ENCODE peak calls at places on chromosomes 2 and 18, in four cellular contexts. Q is H1, B is K562, H is GM12878. M is an unnamed sample.

GRCh38 chr2:150885774-150886386 is 375.8 kb downstream of the RBM43 start:
- DNase-seq in Q (no peak), B (no peak), H (no peak), M (no peak)

GRCh38 chr2:101753207-101753616 is 55.7 kb downstream of the MAP4K4 start:
- DNase-seq in Q (no peak), B (no peak), H (no peak), M (no peak)

GRCh38 chr2:82282111-82282882 is 1977.7 kb upstream of the LRRTM1 start:
- DNase-seq in Q (peak), B (no peak), H (no peak), M (no peak)

GRCh38 chr18:78416853-78417252 is 562.8 kb upstream of the SALL3 start:
- DNase-seq in Q (no peak), B (no peak), H (no peak), M (no peak)

GRCh38 chr2:26883971-26884370 is 36.0 kb downstream of the DPYSL5 start:
- DNase-seq in Q (no peak), B (no peak), H (no peak), M (no peak)

GRCh38 chr2:101983928-101984327 is 7.8 kb upstream of the IL1R2 start:
- DNase-seq in Q (no peak), B (no peak), H (no peak), M (no peak)

GRCh38 chr2:45706028-45706427 is 54.6 kb downstream of the PRKCE start:
- DNase-seq in Q (no peak), B (no peak), H (no peak), M (no peak)

GRCh38 chr2:218081695-218082094 is 12.6 kb downstream of the RUFY4 start:
- DNase-seq in Q (no peak), B (no peak), H (no peak), M (no peak)

GRCh38 chr18:54924948-54925347 is 34.3 kb downstream of the CCDC68 start:
- DNase-seq in Q (no peak), B (no peak), H (no peak), M (no peak)

GRCh38 chr2:190942697-190943096 is 62.1 kb downstream of the GLS start:
- DNase-seq in Q (no peak), B (no peak), H (no peak), M (no peak)

GRCh38 chr2:169072163-169072925 is 3.0 kb downstream of the DHRS9 start:
- DNase-seq in Q (no peak), B (no peak), H (no peak), M (no peak)

GRCh38 chr18:41875094-41875780 is 79.8 kb upstream of the PIK3C3 start:
- DNase-seq in Q (no peak), B (no peak), H (no peak), M (no peak)

GRCh38 chr18:69161383-69162028 is 239.2 kb upstream of the DOK6 start:
- DNase-seq in Q (no peak), B (no peak), H (no peak), M (no peak)

GRCh38 chr2:163734911-163735691 is 707 bp downstream of the FIGN start:
- DNase-seq in Q (no peak), B (no peak), H (no peak), M (no peak)

GRCh38 chr2:161576421-161576820 is 47.8 kb upstream of the SLC4A10 start:
- DNase-seq in Q (peak), B (no peak), H (no peak), M (peak)

GRCh38 chr2:96869281-96869823 is 528 bp downstream of the SEMA4C start:
- DNase-seq in Q (no peak), B (no peak), H (no peak), M (peak)

GRCh38 chr18:21914739-21915319 is 174.2 kb downstream of the MIB1 start:
- DNase-seq in Q (no peak), B (peak), H (no peak), M (peak)

GRCh38 chr2:225027061-225027762 is 15.1 kb downstream of the DOCK10 start:
- DNase-seq in Q (no peak), B (no peak), H (no peak), M (no peak)

GRCh38 chr2:203886579-203887230 is 19.1 kb downstream of the CTLA4 start:
- DNase-seq in Q (no peak), B (no peak), H (no peak), M (no peak)

GRCh38 chr2:9207641-9208301 is 1.2 kb downstream of the ASAP2 start:
- DNase-seq in Q (no peak), B (no peak), H (no peak), M (no peak)

GRCh38 chr2:68178432-68178831 is 20.7 kb downstream of the PNO1 start:
- DNase-seq in Q (no peak), B (no peak), H (no peak), M (no peak)

GRCh38 chr18:74724186-74724585 is 126.5 kb downstream of the ZNF407 start:
- DNase-seq in Q (no peak), B (no peak), H (no peak), M (no peak)

GRCh38 chr18:45664824-45665763 is 49.8 kb downstream of the SLC14A2 start:
- DNase-seq in Q (peak), B (peak), H (no peak), M (peak)

GRCh38 chr18:79765491-79766245 is 32.1 kb upstream of the KCNG2 start:
- DNase-seq in Q (no peak), B (no peak), H (no peak), M (no peak)

GRCh38 chr2:44291281-44292248 is 16.3 kb downstream of the SLC3A1 start:
- DNase-seq in Q (no peak), B (no peak), H (no peak), M (peak)

GRCh38 chr2:37156071-37156856 is 516 bp downstream of the EIF2AK2 start:
- DNase-seq in Q (no peak), B (no peak), H (no peak), M (peak)

GRCh38 chr2:237591021-237591370 is 462 bp upstream of the RAB17 start:
- DNase-seq in Q (no peak), B (no peak), H (no peak), M (peak)

GRCh38 chr18:8711736-8712135 is 6.4 kb downstream of the MTCL1 start:
- DNase-seq in Q (no peak), B (no peak), H (no peak), M (no peak)

GRCh38 chr2:10091182-10091932 is 11.1 kb upstream of the CYS1 start:
- DNase-seq in Q (no peak), B (no peak), H (no peak), M (no peak)

DNA sequence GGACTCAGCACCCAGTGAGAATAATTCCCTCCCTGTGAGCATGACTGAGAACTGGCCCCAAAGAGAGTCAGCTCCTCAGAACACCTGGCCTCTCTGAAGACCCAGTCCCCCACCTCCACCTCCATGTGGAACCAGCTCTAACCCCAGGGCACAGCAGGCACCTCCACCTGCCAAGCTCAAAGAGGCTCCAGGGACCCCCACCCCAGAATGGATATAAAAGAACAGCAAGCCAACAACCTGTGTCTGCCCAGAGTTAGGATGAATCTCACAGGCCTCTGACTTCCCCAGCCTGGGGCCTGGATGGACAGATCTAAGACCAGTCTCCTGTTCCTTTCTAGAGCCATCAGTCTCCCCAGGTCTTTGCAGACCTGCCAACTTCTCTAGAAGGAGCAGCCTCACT is 498.5 kb downstream of the EIPR1 start:
- DNase-seq in Q (no peak), B (no peak), H (no peak), M (no peak)
- H3K4me2 ChIP-seq in Q (no peak), B (no peak), H (no peak), M (no peak)

GRCh38 chr2:156405586-156405985 is 30.6 kb upstream of the GPD2 start:
- DNase-seq in Q (no peak), B (no peak), H (no peak), M (no peak)
- TF ChIP-seq EGR1 in Q (no peak), B (no peak), H (no peak), M (no peak)

DNA sequence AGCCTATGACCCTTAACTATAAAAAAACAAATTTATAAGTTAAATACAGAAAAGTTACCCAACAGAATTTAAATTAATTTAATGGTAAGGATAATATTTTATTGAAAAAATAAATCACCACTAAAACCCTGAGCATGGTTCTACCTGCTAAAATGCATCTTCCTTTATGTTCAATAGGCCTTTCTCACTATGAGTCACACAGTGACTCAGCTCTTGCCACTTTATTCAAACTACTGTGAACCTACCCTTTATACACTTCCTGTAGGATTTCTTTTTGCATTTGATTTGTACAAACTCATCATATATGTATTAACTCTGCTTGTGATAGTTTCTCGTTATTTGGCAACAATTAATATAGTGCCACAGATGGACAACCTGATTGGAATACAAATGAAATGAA is 55.0 kb upstream of the COBLL1 start:
- DNase-seq in Q (no peak), B (no peak), H (no peak), M (peak)
- TF ChIP-seq POLR2AphosphoS5 in Q (no peak), B (no peak), H (no peak), M (no peak)

GRCh38 chr2:60884795-60885194 is 3.4 kb downstream of the REL start:
- DNase-seq in Q (no peak), B (no peak), H (no peak), M (no peak)
- H3K4me2 ChIP-seq in Q (no peak), B (peak), H (peak), M (no peak)

DNA sequence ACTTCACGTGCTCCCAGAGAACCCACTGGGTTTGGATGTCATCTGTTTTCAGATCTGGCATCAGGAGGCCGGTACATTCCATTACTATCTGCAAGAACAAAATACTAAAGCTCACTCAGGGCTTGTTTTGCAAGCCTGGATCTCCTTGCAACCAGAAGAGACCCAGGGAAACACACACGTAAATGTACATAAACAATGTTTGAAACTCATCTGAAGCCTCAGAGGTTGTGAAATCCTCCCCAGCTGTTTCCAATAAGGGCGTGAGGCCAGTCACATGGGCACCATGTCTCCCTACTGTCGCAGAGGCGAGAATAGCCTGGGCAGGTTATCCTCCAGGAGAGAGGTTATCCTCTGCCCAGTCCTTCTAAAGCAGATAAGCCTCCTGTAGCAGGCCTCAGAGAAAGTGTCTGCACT is 186.9 kb downstream of the GFPT1 start:
- DNase-seq in Q (no peak), B (no peak), H (no peak), M (no peak)
- TF ChIP-seq EGR1 in Q (no peak), B (no peak), H (no peak), M (no peak)

GRCh38 chr2:47867205-47867604 is 39.1 kb downstream of the FBXO11 start:
- DNase-seq in Q (no peak), B (no peak), H (no peak), M (peak)
- TF ChIP-seq POLR2AphosphoS5 in Q (no peak), B (no peak), H (no peak), M (no peak)

DNA sequence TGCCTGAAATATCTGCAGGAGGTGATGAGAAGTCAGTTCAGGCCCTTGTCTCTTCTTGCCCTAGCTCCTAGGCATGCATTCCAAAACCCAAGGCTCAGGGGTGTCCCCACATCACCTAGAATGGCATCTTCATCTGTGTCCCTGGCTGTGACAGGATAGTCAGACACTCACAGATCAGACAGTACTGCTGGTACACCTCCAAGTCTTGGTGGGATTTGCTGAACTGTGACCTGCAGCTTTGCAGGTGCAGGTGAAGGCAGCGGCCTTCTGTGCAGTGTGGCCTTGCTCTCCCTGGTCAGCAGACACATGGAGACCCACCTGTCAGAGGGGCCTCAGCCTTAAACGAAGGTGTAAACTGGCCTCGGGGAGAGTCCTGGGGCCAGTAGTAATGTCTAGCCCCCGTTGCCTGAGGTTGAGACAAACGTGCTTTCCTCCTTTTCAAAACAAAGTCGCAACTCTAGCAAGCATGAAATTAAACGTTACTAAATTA is 42.7 kb downstream of the MBP start:
- DNase-seq in Q (no peak), B (no peak), H (no peak), M (no peak)
- H3K4me2 ChIP-seq in Q (no peak), B (no peak), H (no peak), M (peak)

GRCh38 chr2:220079595-220079994 is 452.2 kb downstream of the SLC4A3 start:
- DNase-seq in Q (no peak), B (no peak), H (no peak), M (no peak)

GRCh38 chr2:220076734-220077133 is 449.3 kb downstream of the SLC4A3 start:
- DNase-seq in Q (no peak), B (no peak), H (no peak), M (no peak)

GRCh38 chr2:220075835-220076234 is 448.4 kb downstream of the SLC4A3 start:
- DNase-seq in Q (no peak), B (no peak), H (no peak), M (no peak)

GRCh38 chr2:220078439-220078838 is 451.0 kb downstream of the SLC4A3 start:
- DNase-seq in Q (no peak), B (no peak), H (no peak), M (no peak)

GRCh38 chr2:220077488-220077887 is 450.1 kb downstream of the SLC4A3 start:
- DNase-seq in Q (no peak), B (no peak), H (no peak), M (no peak)
- TF ChIP-seq EGR1 in Q (no peak), B (no peak), H (no peak), M (no peak)

DNA sequence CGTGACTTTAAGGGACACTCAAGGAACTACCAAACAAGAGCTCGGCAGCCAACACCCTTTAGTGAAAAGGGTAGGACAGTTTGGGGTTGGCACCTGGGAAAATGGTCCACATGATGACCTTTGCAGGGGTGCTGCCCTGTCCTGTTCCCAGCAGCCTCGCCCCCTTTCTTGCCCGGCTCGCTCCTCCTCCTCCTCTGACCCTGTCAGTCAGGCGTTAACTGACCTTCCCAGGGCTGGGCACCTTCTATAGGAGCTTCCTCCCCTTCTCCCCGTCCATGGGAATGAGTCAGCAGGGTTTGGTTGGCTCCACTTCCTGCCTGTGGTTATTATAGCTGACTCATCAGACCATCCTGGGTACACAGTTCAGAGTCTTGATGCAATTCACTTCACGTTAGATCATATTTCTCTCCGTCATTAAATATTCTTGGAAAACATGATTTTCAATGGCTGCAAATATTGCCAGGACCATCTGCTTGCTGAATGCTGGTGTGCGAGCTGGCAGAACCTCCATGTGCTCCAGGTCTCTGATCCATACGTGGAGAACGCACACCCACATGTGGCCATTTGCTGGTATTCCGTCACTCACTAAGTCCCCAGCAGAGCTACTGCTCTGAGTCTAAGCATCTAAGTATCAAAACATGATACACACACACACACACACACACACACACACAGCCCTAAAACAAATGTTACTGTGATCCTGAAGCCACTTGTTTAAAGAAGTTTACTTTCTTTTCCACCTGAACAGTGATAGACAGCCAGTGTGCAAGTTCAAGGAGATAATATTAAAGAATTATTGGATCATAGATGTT is 185.0 kb downstream of the ANAPC1 start:
- DNase-seq in Q (no peak), B (peak), H (no peak), M (peak)
- TF ChIP-seq POLR2AphosphoS5 in Q (no peak), B (peak), H (no peak), M (peak)

DNA sequence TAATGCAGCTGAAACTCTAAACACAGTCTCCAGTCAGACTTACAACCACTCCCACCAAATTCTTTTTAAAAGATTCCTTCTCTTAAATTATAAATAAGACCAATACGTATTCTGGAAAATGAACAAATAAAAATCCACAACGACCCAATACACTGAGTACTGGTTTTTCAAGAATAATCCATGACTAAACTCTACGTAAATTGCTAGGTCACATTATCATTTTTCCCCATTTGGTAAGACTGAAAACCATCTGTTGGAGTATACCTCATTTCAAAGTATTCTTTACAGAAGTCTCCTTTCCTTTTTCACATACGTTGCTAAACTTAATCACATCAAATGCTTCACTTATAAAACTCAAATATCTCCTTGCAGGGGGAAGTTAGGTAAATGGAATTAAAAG is 6.0 kb downstream of the ZNF516 start:
- DNase-seq in Q (no peak), B (no peak), H (no peak), M (no peak)
- H3K4me2 ChIP-seq in Q (no peak), B (no peak), H (peak), M (no peak)